ENCODE peak calls at places on chromosomes 3 and 15, in six cellular contexts. E, W, S, R, G and P are unnamed samples.

GRCh38 chr3:72299321-72299802 is 514.4 kb upstream of the PROK2 start:
- DNase-seq in E (no peak), W (no peak), S (no peak), R (no peak), G (peak), P (no peak)

GRCh38 chr15:62758126-62758951 is 284.2 kb upstream of the TPM1 start:
- DNase-seq in E (no peak), W (peak), S (no peak), R (no peak), G (peak), P (no peak)

GRCh38 chr3:10983219-10983916 is 9.2 kb upstream of the SLC6A1 start:
- DNase-seq in E (no peak), W (peak), S (no peak), R (no peak), G (peak), P (no peak)

GRCh38 chr3:64533565-64534317 is 154.1 kb downstream of the ADAMTS9 start:
- DNase-seq in E (peak), W (peak), S (peak), R (peak), G (peak), P (peak)

GRCh38 chr15:86541540-86541939 is 461.9 kb downstream of the AGBL1 start:
- DNase-seq in E (no peak), W (no peak), S (no peak), R (no peak), G (no peak), P (no peak)

GRCh38 chr15:54519577-54519976 is 541.3 kb downstream of the UNC13C start:
- DNase-seq in E (no peak), W (no peak), S (no peak), R (no peak), G (no peak), P (no peak)

GRCh38 chr3:14142567-14143270 is 17.9 kb downstream of the TMEM43 start:
- DNase-seq in E (no peak), W (no peak), S (no peak), R (no peak), G (no peak), P (peak)

GRCh38 chr3:55487376-55488241 is 503 bp upstream of the WNT5A start:
- DNase-seq in E (peak), W (peak), S (peak), R (no peak), G (peak), P (peak)

GRCh38 chr3:73618461-73618860 is 6.3 kb downstream of the PDZRN3 start:
- DNase-seq in E (no peak), W (no peak), S (no peak), R (no peak), G (no peak), P (no peak)

GRCh38 chr15:87949934-87950298 is 306.6 kb downstream of the NTRK3 start:
- DNase-seq in E (no peak), W (no peak), S (no peak), R (no peak), G (no peak), P (no peak)

GRCh38 chr15:24961967-24962366 is 7.2 kb downstream of the SNRPN start:
- DNase-seq in E (no peak), W (no peak), S (no peak), R (no peak), G (no peak), P (no peak)

GRCh38 chr3:28334552-28334951 is 14.0 kb upstream of the ZCWPW2 start:
- DNase-seq in E (no peak), W (no peak), S (no peak), R (no peak), G (no peak), P (no peak)

GRCh38 chr3:75294124-75294523 is 370.0 kb upstream of the FRG2C start:
- DNase-seq in E (peak), W (peak), S (peak), R (no peak), G (peak), P (peak)

GRCh38 chr3:15958692-15959433 is 161.1 kb upstream of the ANKRD28 start:
- DNase-seq in E (no peak), W (no peak), S (no peak), R (no peak), G (peak), P (no peak)

GRCh38 chr3:71104090-71104489 is 479.4 kb downstream of the FOXP1 start:
- DNase-seq in E (no peak), W (peak), S (no peak), R (no peak), G (peak), P (no peak)

GRCh38 chr15:61575597-61575996 is 346.5 kb upstream of the RORA start:
- DNase-seq in E (no peak), W (no peak), S (no peak), R (no peak), G (no peak), P (no peak)

GRCh38 chr3:127062926-127063325 is 80.0 kb downstream of the PLXNA1 start:
- DNase-seq in E (no peak), W (no peak), S (no peak), R (no peak), G (no peak), P (no peak)

DNA sequence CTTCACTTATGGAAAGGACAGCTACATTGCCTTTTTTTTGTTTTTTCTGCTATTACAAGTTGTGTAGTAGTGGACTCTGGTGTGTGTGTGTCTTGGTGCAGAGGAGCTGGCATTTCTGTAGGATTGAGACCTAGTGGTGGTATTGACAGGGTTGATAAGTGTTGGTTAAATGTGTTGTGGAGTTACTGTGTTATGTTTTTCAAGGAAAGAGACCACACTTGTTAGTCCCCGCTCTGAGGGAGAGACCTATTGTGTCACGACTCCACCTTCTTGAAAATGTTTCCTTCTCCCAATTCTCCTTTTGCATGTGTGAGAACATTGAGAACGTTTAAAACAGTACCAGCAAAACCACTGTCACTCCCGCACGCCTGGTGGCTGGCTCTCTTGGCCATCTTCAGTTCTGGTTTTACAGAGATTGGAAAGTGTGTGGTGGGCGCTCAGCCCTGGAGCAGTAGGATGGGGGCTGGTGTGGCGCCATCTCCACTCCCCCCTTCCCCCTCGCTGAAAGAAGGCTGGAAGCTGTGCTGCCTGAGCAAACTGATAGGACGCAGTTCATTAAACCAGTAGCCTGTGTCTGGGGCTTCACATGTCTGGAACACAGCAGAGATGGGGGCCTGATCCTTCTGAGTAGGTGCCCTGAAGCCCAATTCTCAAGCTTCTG is 5.5 kb downstream of the KLF13 start:
- DNase-seq in E (no peak), W (no peak), S (no peak), R (no peak), G (no peak), P (no peak)
- H3K4me3 ChIP-seq in E (no peak), W (no peak), S (no peak), R (no peak), G (no peak), P (no peak)

GRCh38 chr15:77542491-77543001 is 90.2 kb downstream of the LINGO1 start:
- DNase-seq in E (no peak), W (no peak), S (no peak), R (no peak), G (peak), P (no peak)
- H3K4me3 ChIP-seq in E (no peak), W (no peak), S (no peak), R (no peak), G (no peak), P (peak)

GRCh38 chr3:30637310-30638227 is 31.2 kb downstream of the TGFBR2 start:
- DNase-seq in E (no peak), W (no peak), S (no peak), R (no peak), G (no peak), P (no peak)

GRCh38 chr3:30641612-30642251 is 35.3 kb downstream of the TGFBR2 start:
- DNase-seq in E (no peak), W (no peak), S (no peak), R (no peak), G (no peak), P (no peak)

GRCh38 chr3:30640856-30641255 is 34.5 kb downstream of the TGFBR2 start:
- DNase-seq in E (no peak), W (no peak), S (no peak), R (no peak), G (no peak), P (no peak)

GRCh38 chr3:30639937-30640336 is 33.5 kb downstream of the TGFBR2 start:
- DNase-seq in E (no peak), W (no peak), S (no peak), R (no peak), G (no peak), P (no peak)

GRCh38 chr3:30638685-30639412 is 32.4 kb downstream of the TGFBR2 start:
- DNase-seq in E (no peak), W (no peak), S (no peak), R (no peak), G (no peak), P (no peak)
- H3K4me3 ChIP-seq in E (no peak), W (no peak), S (no peak), R (no peak), G (no peak), P (no peak)

GRCh38 chr15:34336333-34336732 is 1.2 kb downstream of the SLC12A6 start:
- DNase-seq in E (no peak), W (no peak), S (no peak), R (no peak), G (no peak), P (no peak)
- H3K4me3 ChIP-seq in E (no peak), W (no peak), S (no peak), R (peak), G (no peak), P (no peak)

DNA sequence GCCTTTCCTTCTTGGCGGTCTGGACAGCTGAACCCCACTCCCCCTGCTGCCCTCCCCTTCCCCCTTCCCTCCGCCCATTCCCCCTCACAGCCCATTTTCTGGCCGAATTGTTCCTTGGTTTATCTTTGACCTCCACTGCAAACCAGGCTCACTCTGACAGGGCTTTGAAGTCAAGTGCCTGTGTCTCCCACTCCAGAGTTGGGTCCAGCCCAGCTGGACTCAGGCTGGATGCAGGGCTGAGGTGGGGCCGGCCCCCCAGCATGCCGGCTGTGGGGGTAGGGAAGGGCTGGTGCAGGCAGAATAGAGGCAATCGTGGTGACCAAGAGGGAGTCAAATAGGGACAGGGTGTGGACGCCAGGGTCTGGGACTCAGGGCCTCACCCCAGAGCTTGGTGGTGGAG is 57.0 kb upstream of the MRPS22 start:
- DNase-seq in E (no peak), W (no peak), S (peak), R (no peak), G (no peak), P (no peak)
- H3K4me3 ChIP-seq in E (no peak), W (no peak), S (no peak), R (no peak), G (no peak), P (no peak)